ENCODE peak calls at places on chromosome 6, in nine cellular contexts. T, B, W, C, F, D, A, U and Q are unnamed samples.

GRCh38 chr6:24951831-24952299 is 16.1 kb upstream of the RIPOR2 start:
- DNase-seq in T (no peak), B (no peak), W (no peak), C (no peak), F (no peak), D (no peak), A (no peak), U (no peak), Q (no peak)

GRCh38 chr6:26195376-26195923 is 108.2 kb downstream of the HFE start:
- DNase-seq in T (peak; percentile 95), B (peak; percentile 93), W (peak; percentile 87), C (peak; percentile 84), F (peak; percentile 81), D (peak; percentile 60), A (peak; percentile 85), U (peak; percentile 80), Q (peak; percentile 97)

GRCh38 chr6:155648301-155648700 is 192.7 kb upstream of the NOX3 start:
- DNase-seq in T (no peak), B (no peak), W (no peak), C (no peak), F (no peak), D (no peak), A (no peak), U (no peak), Q (no peak)

GRCh38 chr6:157741321-157741720 is 81.7 kb upstream of the SNX9 start:
- DNase-seq in T (no peak), B (no peak), W (no peak), C (no peak), F (no peak), D (peak; percentile 41), A (no peak), U (no peak), Q (no peak)

GRCh38 chr6:43386492-43386891 is 17.0 kb upstream of the ZNF318 start:
- DNase-seq in T (no peak), B (no peak), W (no peak), C (no peak), F (no peak), D (no peak), A (no peak), U (no peak), Q (no peak)

GRCh38 chr6:10528170-10528981 is 7.2 kb downstream of the GCNT2 start:
- DNase-seq in T (peak; percentile 37), B (no peak), W (no peak), C (peak; percentile 49), F (no peak), D (no peak), A (no peak), U (no peak), Q (peak; percentile 2)

GRCh38 chr6:39281312-39281980 is 32.8 kb downstream of the KCNK17 start:
- DNase-seq in T (no peak), B (no peak), W (no peak), C (no peak), F (no peak), D (no peak), A (no peak), U (no peak), Q (no peak)

GRCh38 chr6:151962246-151962846 is 154.9 kb downstream of the ESR1 start:
- DNase-seq in T (peak; percentile 58), B (no peak), W (no peak), C (no peak), F (no peak), D (no peak), A (no peak), U (no peak), Q (peak; percentile 50)

GRCh38 chr6:53432318-53433161 is 83.8 kb upstream of the ELOVL5 start:
- DNase-seq in T (peak; percentile 85), B (no peak), W (no peak), C (no peak), F (no peak), D (no peak), A (no peak), U (no peak), Q (peak; percentile 84)

GRCh38 chr6:41036188-41036587 is 2.8 kb downstream of the UNC5CL start:
- DNase-seq in T (no peak), B (no peak), W (no peak), C (no peak), F (no peak), D (no peak), A (no peak), U (no peak), Q (no peak)

GRCh38 chr6:4021862-4022715 is 56.8 kb downstream of the FAM217A start:
- DNase-seq in T (no peak), B (no peak), W (no peak), C (no peak), F (no peak), D (no peak), A (no peak), U (no peak), Q (no peak)

GRCh38 chr6:4023240-4023639 is 55.7 kb downstream of the FAM217A start:
- DNase-seq in T (no peak), B (no peak), W (no peak), C (no peak), F (no peak), D (no peak), A (no peak), U (no peak), Q (no peak)

GRCh38 chr6:4020822-4021132 is 58.2 kb downstream of the FAM217A start:
- DNase-seq in T (no peak), B (no peak), W (no peak), C (no peak), F (no peak), D (no peak), A (no peak), U (no peak), Q (no peak)

GRCh38 chr6:4018194-4019111 is 60.5 kb downstream of the FAM217A start:
- DNase-seq in T (peak; percentile 98), B (peak; percentile 97), W (peak; percentile 98), C (peak; percentile 95), F (peak; percentile 96), D (peak; percentile 98), A (peak; percentile 95), U (peak; percentile 94), Q (peak; percentile 97)

GRCh38 chr6:4021133-4021861 is 57.6 kb downstream of the FAM217A start:
- DNase-seq in T (peak; percentile 98), B (peak; percentile 95), W (peak; percentile 97), C (peak; percentile 95), F (peak; percentile 92), D (peak; percentile 98), A (peak; percentile 94), U (peak; percentile 83), Q (peak; percentile 98)
- TF ChIP-seq CTCF in T (peak; percentile 25), B (peak; percentile 61), W (peak; percentile 45), C (no peak), F (peak; percentile 44), D (peak; percentile 29), A (peak; percentile 50), U (peak; percentile 52), Q (peak; percentile 16)

GRCh38 chr6:30258204-30258603 is 45.0 kb upstream of the TRIM26 start:
- DNase-seq in T (no peak), B (no peak), W (no peak), C (no peak), F (no peak), D (peak; percentile 7), A (no peak), U (no peak), Q (no peak)

GRCh38 chr6:30260036-30260504 is 46.9 kb upstream of the TRIM26 start:
- DNase-seq in T (peak; percentile 28), B (peak; percentile 58), W (no peak), C (no peak), F (no peak), D (peak; percentile 56), A (peak; percentile 13), U (no peak), Q (no peak)

GRCh38 chr6:30264731-30265130 is 51.5 kb upstream of the TRIM26 start:
- DNase-seq in T (peak; percentile 62), B (no peak), W (no peak), C (no peak), F (no peak), D (no peak), A (no peak), U (no peak), Q (no peak)

GRCh38 chr6:30263734-30264133 is 50.5 kb upstream of the TRIM26 start:
- DNase-seq in T (peak; percentile 89), B (no peak), W (no peak), C (no peak), F (no peak), D (no peak), A (no peak), U (no peak), Q (no peak)

GRCh38 chr6:30259140-30260035 is 46.2 kb upstream of the TRIM26 start:
- DNase-seq in T (peak; percentile 86), B (peak; percentile 81), W (peak; percentile 70), C (peak; percentile 74), F (peak; percentile 71), D (peak; percentile 96), A (peak; percentile 56), U (peak; percentile 62), Q (peak; percentile 84)
- TF ChIP-seq CTCF in T (peak; percentile 32), B (peak; percentile 53), W (peak; percentile 23), C (no peak), F (peak; percentile 28), D (no peak), A (peak; percentile 31), U (peak; percentile 38), Q (peak; percentile 48)

GRCh38 chr6:118223316-118223715 is 316.3 kb downstream of the SLC35F1 start:
- DNase-seq in T (no peak), B (no peak), W (no peak), C (no peak), F (no peak), D (no peak), A (no peak), U (no peak), Q (no peak)

GRCh38 chr6:118228856-118229255 is 319.2 kb upstream of the PLN start:
- DNase-seq in T (no peak), B (no peak), W (no peak), C (no peak), F (no peak), D (no peak), A (no peak), U (no peak), Q (no peak)
- TF ChIP-seq CTCF in T (no peak), B (no peak), W (no peak), C (no peak), F (no peak), D (no peak), A (no peak), U (no peak), Q (no peak)

DNA sequence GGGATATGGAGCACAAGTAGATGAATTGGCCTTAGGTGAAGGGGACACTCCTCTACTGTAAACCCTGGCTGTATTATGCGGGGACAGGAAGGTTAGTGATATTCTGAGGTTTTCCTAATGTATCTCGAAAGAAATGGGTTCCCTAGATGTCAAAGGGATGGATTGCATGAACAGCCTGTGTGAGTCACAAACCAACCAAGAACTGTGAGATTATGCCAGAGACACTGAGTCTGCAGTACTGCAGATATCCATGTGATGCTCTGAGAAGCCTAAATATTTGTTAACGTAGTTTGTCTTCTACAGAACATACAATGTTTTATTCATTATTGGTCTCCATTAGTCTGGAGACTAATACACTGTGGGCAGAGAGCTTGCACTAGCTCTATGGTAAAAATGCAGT is 182.2 kb downstream of the AKAP7 start:
- DNase-seq in T (peak; percentile 44), B (no peak), W (no peak), C (no peak), F (no peak), D (no peak), A (no peak), U (no peak), Q (peak; percentile 3)
- TF ChIP-seq CTCF in T (no peak), B (no peak), W (no peak), C (no peak), F (no peak), D (no peak), A (no peak), U (no peak), Q (no peak)